ENCODE peak calls at places on chromosome 16, in eight cellular contexts. Q, U, W, T, J, D, E and S are unnamed samples.

GRCh38 chr16:29905668-29906067 is 5.4 kb downstream of the ASPHD1 start:
- DNase-seq in Q (no peak), U (no peak), W (no peak), T (no peak), J (no peak), D (no peak), E (no peak), S (no peak)

GRCh38 chr16:56939801-56940200 is 7.9 kb downstream of the HERPUD1 start:
- DNase-seq in Q (no peak), U (no peak), W (no peak), T (no peak), J (no peak), D (no peak), E (no peak), S (no peak)

GRCh38 chr16:2770057-2770780 is 6.9 kb downstream of the ELOB start:
- DNase-seq in Q (no peak), U (no peak), W (no peak), T (no peak), J (no peak), D (no peak), E (no peak), S (no peak)

GRCh38 chr16:26599786-26600107 is 467.0 kb upstream of the C16orf82 start:
- DNase-seq in Q (no peak), U (no peak), W (no peak), T (no peak), J (no peak), D (no peak), E (no peak), S (no peak)

GRCh38 chr16:8675183-8676159 is 1.1 kb downstream of the ABAT start:
- DNase-seq in Q (no peak), U (no peak), W (no peak), T (no peak), J (no peak), D (peak), E (peak), S (peak)

GRCh38 chr16:58024673-58025350 is 742 bp upstream of the MMP15 start:
- DNase-seq in Q (peak), U (no peak), W (no peak), T (peak), J (no peak), D (no peak), E (no peak), S (no peak)

GRCh38 chr16:52725461-52725860 is 178.5 kb upstream of the TOX3 start:
- DNase-seq in Q (no peak), U (no peak), W (no peak), T (no peak), J (no peak), D (no peak), E (no peak), S (no peak)

GRCh38 chr16:4733747-4734062 is 366 bp downstream of the ANKS3 start:
- DNase-seq in Q (no peak), U (no peak), W (no peak), T (no peak), J (peak), D (peak), E (no peak), S (no peak)

GRCh38 chr16:88922114-88922825 is 54.7 kb downstream of the CBFA2T3 start:
- DNase-seq in Q (no peak), U (peak), W (peak), T (peak), J (no peak), D (no peak), E (no peak), S (no peak)

GRCh38 chr16:17138801-17139200 is 332.0 kb downstream of the XYLT1 start:
- DNase-seq in Q (peak), U (no peak), W (no peak), T (no peak), J (peak), D (no peak), E (no peak), S (peak)

GRCh38 chr16:53821957-53822625 is 118.1 kb downstream of the FTO start:
- DNase-seq in Q (no peak), U (peak), W (no peak), T (no peak), J (no peak), D (no peak), E (no peak), S (no peak)

GRCh38 chr16:85548375-85548774 is 64.7 kb upstream of the GSE1 start:
- DNase-seq in Q (no peak), U (no peak), W (no peak), T (no peak), J (no peak), D (no peak), E (no peak), S (no peak)

GRCh38 chr16:67305216-67306071 is 21.1 kb downstream of the KCTD19 start:
- DNase-seq in Q (no peak), U (no peak), W (no peak), T (no peak), J (no peak), D (no peak), E (no peak), S (no peak)
- TF ChIP-seq CTCF in Q (no peak), U (no peak), W (no peak), T (no peak), J (no peak), D (no peak), E (no peak), S (no peak)

GRCh38 chr16:25140459-25140858 is 28.9 kb downstream of the LCMT1 start:
- DNase-seq in Q (no peak), U (no peak), W (no peak), T (no peak), J (no peak), D (no peak), E (no peak), S (no peak)

GRCh38 chr16:25148568-25149215 is 37.1 kb downstream of the LCMT1 start:
- DNase-seq in Q (no peak), U (no peak), W (no peak), T (no peak), J (no peak), D (no peak), E (no peak), S (no peak)

GRCh38 chr16:25138130-25138529 is 26.6 kb downstream of the LCMT1 start:
- DNase-seq in Q (no peak), U (no peak), W (no peak), T (no peak), J (no peak), D (no peak), E (no peak), S (no peak)

GRCh38 chr16:25141648-25142047 is 30.1 kb downstream of the LCMT1 start:
- DNase-seq in Q (no peak), U (no peak), W (no peak), T (no peak), J (no peak), D (no peak), E (no peak), S (no peak)

GRCh38 chr16:25143898-25144297 is 32.4 kb downstream of the LCMT1 start:
- DNase-seq in Q (no peak), U (no peak), W (no peak), T (peak), J (no peak), D (no peak), E (no peak), S (no peak)
- TF ChIP-seq CTCF in Q (peak), U (peak), W (peak), T (peak), J (peak), D (no peak), E (no peak), S (no peak)

GRCh38 chr16:11211061-11211976 is 44.7 kb downstream of the SOCS1 start:
- DNase-seq in Q (no peak), U (no peak), W (no peak), T (no peak), J (no peak), D (no peak), E (no peak), S (no peak)
- TF ChIP-seq CTCF in Q (no peak), U (no peak), W (no peak), T (no peak), J (no peak), D (no peak), E (no peak), S (no peak)

GRCh38 chr16:69567031-69567680 is 1.4 kb downstream of the NFAT5 start:
- DNase-seq in Q (no peak), U (no peak), W (no peak), T (no peak), J (no peak), D (no peak), E (no peak), S (peak)
- TF ChIP-seq CTCF in Q (peak), U (peak), W (no peak), T (no peak), J (peak), D (no peak), E (peak), S (peak)

GRCh38 chr16:28118636-28119035 is 55.1 kb upstream of the GSG1L start:
- DNase-seq in Q (no peak), U (no peak), W (no peak), T (no peak), J (no peak), D (no peak), E (no peak), S (no peak)
- TF ChIP-seq CTCF in Q (no peak), U (no peak), W (no peak), T (no peak), J (no peak), D (no peak), E (no peak), S (no peak)

DNA sequence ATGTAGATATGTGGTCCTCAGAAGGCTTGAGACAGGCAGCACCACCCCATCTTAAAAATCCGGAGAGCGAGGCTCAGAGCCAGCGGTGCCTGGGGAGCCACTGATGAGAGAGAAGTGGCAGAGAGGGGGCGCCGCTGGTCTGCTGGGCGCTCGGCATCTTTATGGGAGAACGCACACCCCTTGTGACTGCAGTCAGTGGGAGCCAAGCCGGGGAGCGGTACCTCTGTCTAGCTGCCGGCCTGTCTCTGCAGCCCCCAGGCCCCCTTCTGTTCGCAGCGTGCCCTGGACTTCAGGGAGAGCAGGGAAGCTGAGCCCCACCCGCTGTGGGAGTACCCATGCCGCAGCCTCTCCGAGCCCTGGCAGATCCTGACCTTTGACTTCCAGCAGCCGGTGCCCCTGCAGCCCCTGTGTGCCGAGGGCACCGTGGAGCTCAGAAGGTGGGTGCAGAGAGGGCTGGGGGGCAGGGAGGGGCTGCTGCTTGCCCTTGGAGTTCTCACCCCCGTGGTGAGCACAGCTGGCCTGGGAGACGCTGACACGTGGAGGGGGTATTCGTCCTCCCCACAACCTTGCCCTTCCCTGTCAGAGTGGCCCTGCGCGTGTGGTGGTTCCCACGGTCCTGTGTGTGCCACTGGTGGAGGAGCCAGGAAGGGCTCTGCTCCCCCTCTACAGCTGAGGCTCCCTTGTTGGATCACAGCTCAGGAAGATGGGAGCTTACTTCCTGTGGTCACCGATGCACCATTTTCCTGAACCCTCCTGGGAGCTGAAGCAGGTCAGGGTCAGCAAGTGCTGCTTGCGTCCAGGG is 44.8 kb downstream of the PRMT7 start:
- DNase-seq in Q (no peak), U (no peak), W (no peak), T (no peak), J (no peak), D (no peak), E (no peak), S (no peak)
- TF ChIP-seq CTCF in Q (peak), U (no peak), W (no peak), T (no peak), J (peak), D (no peak), E (no peak), S (no peak)